ENCODE peak calls at places on chromosomes 5 and 9, in ten cellular contexts. One of them, this sample, is unnamed. For H3K4me1, the result is how much of the 10 kb centered on the place peaks cover.

GRCh38 chr5:114305402-114306207 is 56.3 kb upstream of the KCNN2 start:
- DNase-seq in A549: peak
- DNase-seq in IMR-90: peak
- DNase-seq in PC-9: no peak
- DNase-seq in fibroblast of lung: peak
- DNase-seq in esophagus squamous epithelium: no peak
- DNase-seq in gastrocnemius medialis: no peak
- DNase-seq in kidney: no peak
- DNase-seq in PC-3: peak
- DNase-seq in heart right ventricle: no peak
- DNase-seq in this sample: no peak

GRCh38 chr5:125317546-125317995 is 571.1 kb upstream of the ZNF608 start:
- DNase-seq in A549: no peak
- DNase-seq in IMR-90: peak
- DNase-seq in PC-9: no peak
- DNase-seq in fibroblast of lung: peak
- DNase-seq in esophagus squamous epithelium: no peak
- DNase-seq in gastrocnemius medialis: no peak
- DNase-seq in kidney: no peak
- DNase-seq in PC-3: no peak
- DNase-seq in heart right ventricle: no peak
- DNase-seq in this sample: no peak

GRCh38 chr9:35745569-35745968 is 3.5 kb downstream of the GBA2 start:
- DNase-seq in A549: no peak
- DNase-seq in IMR-90: no peak
- DNase-seq in PC-9: no peak
- DNase-seq in fibroblast of lung: no peak
- DNase-seq in esophagus squamous epithelium: no peak
- DNase-seq in gastrocnemius medialis: no peak
- DNase-seq in kidney: no peak
- DNase-seq in PC-3: no peak
- DNase-seq in heart right ventricle: no peak
- DNase-seq in this sample: peak

GRCh38 chr9:118732998-118733397 is 636.2 kb downstream of the BRINP1 start:
- DNase-seq in A549: no peak
- DNase-seq in IMR-90: no peak
- DNase-seq in PC-9: no peak
- DNase-seq in fibroblast of lung: no peak
- DNase-seq in esophagus squamous epithelium: no peak
- DNase-seq in gastrocnemius medialis: no peak
- DNase-seq in kidney: no peak
- DNase-seq in PC-3: no peak
- DNase-seq in heart right ventricle: no peak
- DNase-seq in this sample: no peak

GRCh38 chr9:80146466-80146865 is 574.7 kb downstream of the TLE4 start:
- DNase-seq in A549: peak
- DNase-seq in IMR-90: peak
- DNase-seq in PC-9: no peak
- DNase-seq in fibroblast of lung: no peak
- DNase-seq in esophagus squamous epithelium: no peak
- DNase-seq in gastrocnemius medialis: no peak
- DNase-seq in kidney: no peak
- DNase-seq in PC-3: peak
- DNase-seq in heart right ventricle: no peak
- DNase-seq in this sample: no peak

GRCh38 chr5:116486588-116486987 is 88.0 kb downstream of the SEMA6A start:
- DNase-seq in A549: no peak
- DNase-seq in IMR-90: no peak
- DNase-seq in PC-9: no peak
- DNase-seq in fibroblast of lung: no peak
- DNase-seq in esophagus squamous epithelium: no peak
- DNase-seq in gastrocnemius medialis: no peak
- DNase-seq in kidney: no peak
- DNase-seq in PC-3: no peak
- DNase-seq in heart right ventricle: no peak
- DNase-seq in this sample: no peak

GRCh38 chr5:132459031-132459982 is 31.3 kb downstream of the IRF1 start:
- DNase-seq in A549: no peak
- DNase-seq in IMR-90: peak
- DNase-seq in PC-9: peak
- DNase-seq in fibroblast of lung: peak
- DNase-seq in esophagus squamous epithelium: no peak
- DNase-seq in gastrocnemius medialis: peak
- DNase-seq in kidney: no peak
- DNase-seq in PC-3: peak
- DNase-seq in heart right ventricle: no peak
- DNase-seq in this sample: no peak

GRCh38 chr9:75921403-75922127 is 31.1 kb downstream of the PCSK5 start:
- DNase-seq in A549: no peak
- DNase-seq in IMR-90: no peak
- DNase-seq in PC-9: no peak
- DNase-seq in fibroblast of lung: no peak
- DNase-seq in esophagus squamous epithelium: no peak
- DNase-seq in gastrocnemius medialis: no peak
- DNase-seq in kidney: no peak
- DNase-seq in PC-3: no peak
- DNase-seq in heart right ventricle: no peak
- DNase-seq in this sample: no peak

GRCh38 chr5:111999286-111999685 is 242.3 kb upstream of the NREP start:
- DNase-seq in A549: no peak
- DNase-seq in IMR-90: peak
- DNase-seq in PC-9: no peak
- DNase-seq in fibroblast of lung: peak
- DNase-seq in esophagus squamous epithelium: no peak
- DNase-seq in gastrocnemius medialis: no peak
- DNase-seq in kidney: no peak
- DNase-seq in PC-3: peak
- DNase-seq in heart right ventricle: no peak
- DNase-seq in this sample: no peak

GRCh38 chr5:36870399-36871040 is 6.0 kb upstream of the NIPBL start:
- DNase-seq in A549: peak
- DNase-seq in IMR-90: peak
- DNase-seq in PC-9: no peak
- DNase-seq in fibroblast of lung: peak
- DNase-seq in esophagus squamous epithelium: no peak
- DNase-seq in gastrocnemius medialis: no peak
- DNase-seq in kidney: no peak
- DNase-seq in PC-3: peak
- DNase-seq in heart right ventricle: no peak
- DNase-seq in this sample: no peak

GRCh38 chr9:93087971-93088655 is 7.9 kb upstream of the CARD19 start:
- DNase-seq in A549: no peak
- DNase-seq in IMR-90: no peak
- DNase-seq in PC-9: no peak
- DNase-seq in fibroblast of lung: no peak
- DNase-seq in esophagus squamous epithelium: no peak
- DNase-seq in gastrocnemius medialis: peak
- DNase-seq in kidney: peak
- DNase-seq in PC-3: no peak
- DNase-seq in heart right ventricle: no peak
- DNase-seq in this sample: peak

GRCh38 chr5:5318426-5319205 is 103.9 kb upstream of the ICE1 start:
- DNase-seq in A549: no peak
- DNase-seq in IMR-90: no peak
- DNase-seq in PC-9: no peak
- DNase-seq in fibroblast of lung: peak
- DNase-seq in esophagus squamous epithelium: no peak
- DNase-seq in gastrocnemius medialis: no peak
- DNase-seq in kidney: no peak
- DNase-seq in PC-3: no peak
- DNase-seq in heart right ventricle: no peak
- DNase-seq in this sample: no peak

GRCh38 chr9:124783830-124784229 is 6.9 kb downstream of the OLFML2A start:
- DNase-seq in A549: no peak
- DNase-seq in IMR-90: no peak
- DNase-seq in PC-9: no peak
- DNase-seq in fibroblast of lung: no peak
- DNase-seq in esophagus squamous epithelium: no peak
- DNase-seq in gastrocnemius medialis: no peak
- DNase-seq in kidney: no peak
- DNase-seq in PC-3: no peak
- DNase-seq in heart right ventricle: no peak
- DNase-seq in this sample: no peak

GRCh38 chr5:177362102-177362868 is 4.6 kb downstream of the RGS14 start:
- DNase-seq in A549: no peak
- DNase-seq in IMR-90: no peak
- DNase-seq in PC-9: no peak
- DNase-seq in fibroblast of lung: no peak
- DNase-seq in esophagus squamous epithelium: no peak
- DNase-seq in gastrocnemius medialis: no peak
- DNase-seq in kidney: peak
- DNase-seq in PC-3: no peak
- DNase-seq in heart right ventricle: no peak
- DNase-seq in this sample: no peak

GRCh38 chr9:13388157-13388556 is 108.7 kb upstream of the MPDZ start:
- DNase-seq in A549: no peak
- DNase-seq in IMR-90: no peak
- DNase-seq in PC-9: no peak
- DNase-seq in fibroblast of lung: peak
- DNase-seq in esophagus squamous epithelium: no peak
- DNase-seq in gastrocnemius medialis: peak
- DNase-seq in kidney: no peak
- DNase-seq in PC-3: peak
- DNase-seq in heart right ventricle: no peak
- DNase-seq in this sample: peak

GRCh38 chr9:109286981-109287380 is 33.9 kb downstream of the EPB41L4B start:
- DNase-seq in A549: no peak
- DNase-seq in IMR-90: peak
- DNase-seq in PC-9: no peak
- DNase-seq in fibroblast of lung: peak
- DNase-seq in esophagus squamous epithelium: no peak
- DNase-seq in gastrocnemius medialis: peak
- DNase-seq in kidney: no peak
- DNase-seq in PC-3: no peak
- DNase-seq in heart right ventricle: peak
- DNase-seq in this sample: no peak

GRCh38 chr5:5270161-5270560 is 130.0 kb downstream of the ADAMTS16 start:
- DNase-seq in A549: no peak
- DNase-seq in IMR-90: no peak
- DNase-seq in PC-9: no peak
- DNase-seq in fibroblast of lung: no peak
- DNase-seq in esophagus squamous epithelium: no peak
- DNase-seq in gastrocnemius medialis: no peak
- DNase-seq in kidney: no peak
- DNase-seq in PC-3: no peak
- DNase-seq in heart right ventricle: no peak
- DNase-seq in this sample: no peak

GRCh38 chr9:98173181-98173580 is 19.3 kb downstream of the CORO2A start:
- DNase-seq in A549: no peak
- DNase-seq in IMR-90: no peak
- DNase-seq in PC-9: no peak
- DNase-seq in fibroblast of lung: no peak
- DNase-seq in esophagus squamous epithelium: no peak
- DNase-seq in gastrocnemius medialis: no peak
- DNase-seq in kidney: no peak
- DNase-seq in PC-3: no peak
- DNase-seq in heart right ventricle: no peak
- DNase-seq in this sample: no peak
- H3K4me1 ChIP-seq in A549: under half
- H3K4me1 ChIP-seq in IMR-90: under half
- H3K4me1 ChIP-seq in PC-9: under half
- H3K4me1 ChIP-seq in fibroblast of lung: under half
- H3K4me1 ChIP-seq in esophagus squamous epithelium: half or more
- H3K4me1 ChIP-seq in gastrocnemius medialis: under half
- H3K4me1 ChIP-seq in kidney: under half
- H3K4me1 ChIP-seq in PC-3: under half
- H3K4me1 ChIP-seq in heart right ventricle: under half
- H3K4me1 ChIP-seq in this sample: under half

GRCh38 chr9:81686614-81687520 is 2.5 kb downstream of the TLE1 start:
- DNase-seq in A549: peak
- DNase-seq in IMR-90: peak
- DNase-seq in PC-9: peak
- DNase-seq in fibroblast of lung: peak
- DNase-seq in esophagus squamous epithelium: peak
- DNase-seq in gastrocnemius medialis: peak
- DNase-seq in kidney: peak
- DNase-seq in PC-3: peak
- DNase-seq in heart right ventricle: peak
- DNase-seq in this sample: peak
- TF ChIP-seq CTCF in A549: peak
- TF ChIP-seq CTCF in IMR-90: peak
- TF ChIP-seq CTCF in PC-9: peak
- TF ChIP-seq CTCF in fibroblast of lung: peak
- TF ChIP-seq CTCF in esophagus squamous epithelium: peak
- TF ChIP-seq CTCF in gastrocnemius medialis: peak
- TF ChIP-seq CTCF in kidney: peak
- TF ChIP-seq CTCF in PC-3: peak
- TF ChIP-seq CTCF in heart right ventricle: peak
- TF ChIP-seq CTCF in this sample: peak

GRCh38 chr9:89477811-89478583 is 19.9 kb downstream of the SEMA4D start:
- DNase-seq in A549: no peak
- DNase-seq in IMR-90: peak
- DNase-seq in PC-9: peak
- DNase-seq in fibroblast of lung: peak
- DNase-seq in esophagus squamous epithelium: no peak
- DNase-seq in gastrocnemius medialis: no peak
- DNase-seq in kidney: no peak
- DNase-seq in PC-3: peak
- DNase-seq in heart right ventricle: no peak
- DNase-seq in this sample: no peak
- H3K27ac ChIP-seq in A549: no peak
- H3K27ac ChIP-seq in IMR-90: peak
- H3K27ac ChIP-seq in PC-9: no peak
- H3K27ac ChIP-seq in fibroblast of lung: no peak
- H3K27ac ChIP-seq in esophagus squamous epithelium: no peak
- H3K27ac ChIP-seq in gastrocnemius medialis: peak
- H3K27ac ChIP-seq in kidney: no peak
- H3K27ac ChIP-seq in PC-3: peak
- H3K27ac ChIP-seq in heart right ventricle: peak
- H3K27ac ChIP-seq in this sample: no peak

GRCh38 chr5:145775893-145776444 is 59.2 kb downstream of the PRELID2 start:
- DNase-seq in A549: peak
- DNase-seq in IMR-90: peak
- DNase-seq in PC-9: no peak
- DNase-seq in fibroblast of lung: peak
- DNase-seq in esophagus squamous epithelium: no peak
- DNase-seq in gastrocnemius medialis: peak
- DNase-seq in kidney: no peak
- DNase-seq in PC-3: peak
- DNase-seq in heart right ventricle: no peak
- DNase-seq in this sample: peak

GRCh38 chr5:145777445-145778063 is 57.6 kb downstream of the PRELID2 start:
- DNase-seq in A549: no peak
- DNase-seq in IMR-90: no peak
- DNase-seq in PC-9: no peak
- DNase-seq in fibroblast of lung: no peak
- DNase-seq in esophagus squamous epithelium: no peak
- DNase-seq in gastrocnemius medialis: no peak
- DNase-seq in kidney: no peak
- DNase-seq in PC-3: no peak
- DNase-seq in heart right ventricle: no peak
- DNase-seq in this sample: no peak

GRCh38 chr5:145776886-145777285 is 58.3 kb downstream of the PRELID2 start:
- DNase-seq in A549: no peak
- DNase-seq in IMR-90: peak
- DNase-seq in PC-9: no peak
- DNase-seq in fibroblast of lung: peak
- DNase-seq in esophagus squamous epithelium: no peak
- DNase-seq in gastrocnemius medialis: no peak
- DNase-seq in kidney: no peak
- DNase-seq in PC-3: peak
- DNase-seq in heart right ventricle: no peak
- DNase-seq in this sample: no peak

GRCh38 chr5:145774442-145774841 is 60.7 kb downstream of the PRELID2 start:
- DNase-seq in A549: no peak
- DNase-seq in IMR-90: no peak
- DNase-seq in PC-9: no peak
- DNase-seq in fibroblast of lung: no peak
- DNase-seq in esophagus squamous epithelium: no peak
- DNase-seq in gastrocnemius medialis: no peak
- DNase-seq in kidney: no peak
- DNase-seq in PC-3: no peak
- DNase-seq in heart right ventricle: no peak
- DNase-seq in this sample: no peak

GRCh38 chr5:145775411-145775810 is 59.7 kb downstream of the PRELID2 start:
- DNase-seq in A549: no peak
- DNase-seq in IMR-90: peak
- DNase-seq in PC-9: no peak
- DNase-seq in fibroblast of lung: no peak
- DNase-seq in esophagus squamous epithelium: no peak
- DNase-seq in gastrocnemius medialis: no peak
- DNase-seq in kidney: no peak
- DNase-seq in PC-3: no peak
- DNase-seq in heart right ventricle: no peak
- DNase-seq in this sample: no peak
- H3K4me1 ChIP-seq in A549: under half
- H3K4me1 ChIP-seq in IMR-90: under half
- H3K4me1 ChIP-seq in PC-9: under half
- H3K4me1 ChIP-seq in fibroblast of lung: under half
- H3K4me1 ChIP-seq in esophagus squamous epithelium: under half
- H3K4me1 ChIP-seq in gastrocnemius medialis: under half
- H3K4me1 ChIP-seq in kidney: under half
- H3K4me1 ChIP-seq in PC-3: under half
- H3K4me1 ChIP-seq in heart right ventricle: under half
- H3K4me1 ChIP-seq in this sample: under half

This sample was measured in ascending aorta.